ENCODE peak calls at places on chromosome 11, in ten cellular contexts. Z, F, R, C, N, Q, K, D, A and O are unnamed samples.

GRCh38 chr11:205221-206001 is 1.8 kb downstream of the BET1L start:
- DNase-seq in Z (no peak), F (no peak), R (no peak), C (peak; percentile 52), N (no peak), Q (no peak), K (no peak), D (no peak), A (no peak), O (no peak)

GRCh38 chr11:82533628-82534353 is 199.9 kb downstream of the FAM181B start:
- DNase-seq in Z (no peak), F (no peak), R (peak; percentile 13), C (no peak), N (peak; percentile 94), Q (no peak), K (no peak), D (no peak), A (no peak), O (no peak)

GRCh38 chr11:128399186-128399585 is 188.2 kb downstream of the ETS1 start:
- DNase-seq in Z (no peak), F (peak; percentile 11), R (no peak), C (no peak), N (no peak), Q (no peak), K (peak; percentile 77), D (peak; percentile 81), A (no peak), O (no peak)

GRCh38 chr11:126592496-126593410 is 237.3 kb downstream of the ST3GAL4 start:
- DNase-seq in Z (no peak), F (no peak), R (peak; percentile 72), C (no peak), N (peak; percentile 55), Q (peak; percentile 46), K (no peak), D (no peak), A (no peak), O (no peak)

GRCh38 chr11:24617856-24618255 is 121.0 kb downstream of the LUZP2 start:
- DNase-seq in Z (no peak), F (no peak), R (no peak), C (no peak), N (no peak), Q (no peak), K (no peak), D (no peak), A (no peak), O (no peak)

GRCh38 chr11:73361953-73362776 is 14.0 kb upstream of the RELT start:
- DNase-seq in Z (no peak), F (no peak), R (peak; percentile 90), C (no peak), N (no peak), Q (peak; percentile 92), K (no peak), D (no peak), A (no peak), O (no peak)

GRCh38 chr11:72306186-72306585 is 62.2 kb upstream of the PHOX2A start:
- DNase-seq in Z (no peak), F (no peak), R (no peak), C (no peak), N (no peak), Q (no peak), K (no peak), D (no peak), A (no peak), O (no peak)

GRCh38 chr11:101567086-101567485 is 16.7 kb downstream of the TRPC6 start:
- DNase-seq in Z (no peak), F (no peak), R (peak; percentile 69), C (no peak), N (no peak), Q (peak; percentile 74), K (no peak), D (no peak), A (no peak), O (no peak)

GRCh38 chr11:118771481-118772278 is 19.3 kb downstream of the DDX6 start:
- DNase-seq in Z (no peak), F (no peak), R (no peak), C (no peak), N (no peak), Q (no peak), K (no peak), D (no peak), A (no peak), O (no peak)

GRCh38 chr11:72234514-72234830 is 9.5 kb downstream of the PHOX2A start:
- DNase-seq in Z (no peak), F (no peak), R (no peak), C (no peak), N (no peak), Q (no peak), K (no peak), D (no peak), A (no peak), O (no peak)

GRCh38 chr11:130165601-130166456 is 6.2 kb downstream of the ST14 start:
- DNase-seq in Z (no peak), F (no peak), R (no peak), C (no peak), N (no peak), Q (no peak), K (no peak), D (no peak), A (no peak), O (no peak)

GRCh38 chr11:71250512-71251158 is 1.7 kb downstream of the SHANK2 start:
- DNase-seq in Z (no peak), F (no peak), R (peak; percentile 27), C (no peak), N (no peak), Q (peak; percentile 50), K (no peak), D (no peak), A (no peak), O (no peak)

GRCh38 chr11:3199537-3200295 is 18.9 kb downstream of the MRGPRG start:
- DNase-seq in Z (no peak), F (no peak), R (no peak), C (peak; percentile 29), N (no peak), Q (no peak), K (no peak), D (no peak), A (no peak), O (no peak)

GRCh38 chr11:118658372-118659313 is 20.8 kb downstream of the TREH start:
- DNase-seq in Z (no peak), F (peak; percentile 12), R (no peak), C (no peak), N (no peak), Q (peak; percentile 40), K (no peak), D (peak; percentile 51), A (no peak), O (no peak)